ENCODE peak calls at places on chromosomes 11 and 22, in eight cellular contexts. V is heart right ventricle; Y is HepG2; W is H9; L is prostate gland; E is psoas muscle; D is tibial artery; C is CD4-positive, alpha-beta T cell. X is an unnamed sample. For H3K9me3, the result is how much of the 10 kb centered on the place peaks cover.

GRCh38 chr11:71139516-71140205 is 112.7 kb downstream of the SHANK2 start:
- DNase-seq in C (no peak), L (peak), V (peak), W (no peak), Y (peak), D (peak), E (no peak), X (no peak)

GRCh38 chr11:7252683-7253213 is 1.0 kb downstream of the SYT9 start:
- DNase-seq in V (peak), E (peak), Y (no peak), D (peak), W (no peak), L (no peak), C (no peak), X (no peak)

GRCh38 chr11:24705474-24705873 is 208.6 kb downstream of the LUZP2 start:
- DNase-seq in E (no peak), W (no peak), Y (no peak), V (no peak), L (no peak), D (no peak), C (no peak), X (no peak)

GRCh38 chr11:92531051-92531747 is 306.6 kb downstream of the FAT3 start:
- DNase-seq in W (no peak), Y (no peak), D (no peak), V (no peak), E (no peak), C (no peak), L (no peak), X (no peak)

GRCh38 chr11:43549624-43550023 is 130.9 kb upstream of the HSD17B12 start:
- DNase-seq in D (no peak), Y (no peak), V (no peak), W (no peak), L (no peak), C (no peak), E (no peak), X (no peak)

GRCh38 chr11:4748435-4748834 is 21.3 kb downstream of the OR51F1 start:
- DNase-seq in D (no peak), E (no peak), Y (no peak), W (no peak), C (no peak), V (no peak), L (no peak), X (no peak)

GRCh38 chr11:95659088-95659487 is 130.5 kb downstream of the FAM76B start:
- DNase-seq in V (no peak), D (no peak), E (no peak), W (no peak), Y (no peak), L (no peak), C (no peak), X (no peak)

GRCh38 chr11:118771481-118772278 is 19.3 kb downstream of the DDX6 start:
- DNase-seq in C (no peak), D (no peak), L (no peak), Y (no peak), V (no peak), W (no peak), E (no peak), X (no peak)

GRCh38 chr11:106398396-106399074 is 321.1 kb downstream of the AASDHPPT start:
- DNase-seq in C (no peak), E (no peak), V (no peak), L (no peak), D (no peak), W (no peak), Y (no peak), X (no peak)

GRCh38 chr11:130547761-130548490 is 99.5 kb downstream of the ADAMTS15 start:
- DNase-seq in Y (no peak), C (no peak), W (no peak), D (no peak), E (no peak), V (no peak), L (no peak), X (no peak)

GRCh38 chr11:111429066-111429506 is 50.0 kb upstream of the POU2AF1 start:
- DNase-seq in L (no peak), E (peak), C (peak), W (peak), Y (peak), V (no peak), D (peak), X (peak)

GRCh38 chr11:838441-839279 is 3.7 kb downstream of the POLR2L start:
- DNase-seq in D (no peak), Y (peak), E (no peak), V (no peak), L (no peak), W (peak), C (no peak), X (no peak)

GRCh38 chr11:15497366-15497765 is 382.6 kb downstream of the INSC start:
- DNase-seq in W (no peak), C (no peak), D (no peak), V (peak), Y (no peak), L (no peak), E (no peak), X (no peak)

GRCh38 chr11:68357568-68357967 is 45.2 kb downstream of the LRP5 start:
- DNase-seq in D (peak), E (no peak), L (no peak), C (no peak), V (no peak), W (no peak), Y (no peak), X (no peak)

GRCh38 chr11:13105237-13105844 is 96.2 kb downstream of the RASSF10 start:
- DNase-seq in D (no peak), Y (no peak), V (peak), L (no peak), E (peak), C (no peak), W (no peak), X (peak)

GRCh38 chr11:84969103-84969502 is 658.0 kb downstream of the DLG2 start:
- DNase-seq in V (no peak), L (no peak), W (no peak), Y (no peak), E (no peak), C (no peak), D (peak), X (no peak)

GRCh38 chr11:68436985-68437926 is 23.3 kb upstream of the PPP6R3 start:
- DNase-seq in W (no peak), E (no peak), Y (no peak), C (no peak), D (no peak), L (no peak), V (peak), X (no peak)

GRCh38 chr11:45827123-45827522 is 20.2 kb upstream of the CRY2 start:
- DNase-seq in C (peak), L (no peak), D (no peak), Y (no peak), W (no peak), V (no peak), E (no peak), X (no peak)

GRCh38 chr22:25048659-25049657 is 96.4 kb downstream of the KIAA1671 start:
- DNase-seq in L (peak), E (peak), D (no peak), V (peak), W (peak), C (peak), Y (peak), X (peak)

GRCh38 chr11:34245043-34245442 is 112.8 kb downstream of the ABTB2 start:
- DNase-seq in E (no peak), C (no peak), V (no peak), W (no peak), D (no peak), Y (no peak), L (no peak), X (no peak)

GRCh38 chr11:101555366-101555765 is 28.4 kb downstream of the TRPC6 start:
- DNase-seq in W (no peak), D (no peak), C (no peak), V (no peak), L (no peak), Y (no peak), E (no peak), X (no peak)

GRCh38 chr11:101553891-101554292 is 29.9 kb downstream of the TRPC6 start:
- DNase-seq in W (no peak), L (no peak), D (no peak), E (no peak), V (no peak), Y (no peak), C (no peak), X (no peak)

GRCh38 chr11:101552893-101553292 is 30.9 kb downstream of the TRPC6 start:
- DNase-seq in C (no peak), Y (no peak), L (no peak), D (no peak), W (no peak), E (no peak), V (no peak), X (no peak)
- H3K9me3 ChIP-seq in C (under half), Y (under half), L (under half), D (under half), W (under half), E (under half), V (under half), X (under half)

DNA sequence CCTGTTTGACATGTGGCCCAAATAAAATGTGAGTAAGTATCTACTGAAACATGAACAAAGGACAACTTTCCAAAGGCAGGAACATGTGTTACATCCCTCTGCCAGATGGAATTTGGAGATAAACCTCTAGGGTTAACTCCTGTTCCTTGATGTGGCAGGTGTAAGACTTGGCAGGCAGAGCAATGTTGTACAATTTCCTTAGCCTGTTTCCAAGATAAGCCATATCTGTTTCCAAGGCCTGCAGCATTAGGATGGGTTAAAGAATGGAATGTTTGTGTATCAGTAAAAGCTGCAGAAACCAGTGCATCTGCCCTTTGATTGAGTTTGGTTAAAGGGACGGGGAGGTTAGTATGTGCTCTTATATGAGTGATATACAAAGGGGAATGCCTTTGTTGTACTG is 8.8 kb upstream of the DNAJB13 start:
- DNase-seq in V (no peak), Y (no peak), D (no peak), C (no peak), L (no peak), E (no peak), W (no peak), X (no peak)
- H3K9me3 ChIP-seq in V (under half), Y (under half), D (under half), C (under half), L (under half), E (under half), W (under half), X (under half)

DNA sequence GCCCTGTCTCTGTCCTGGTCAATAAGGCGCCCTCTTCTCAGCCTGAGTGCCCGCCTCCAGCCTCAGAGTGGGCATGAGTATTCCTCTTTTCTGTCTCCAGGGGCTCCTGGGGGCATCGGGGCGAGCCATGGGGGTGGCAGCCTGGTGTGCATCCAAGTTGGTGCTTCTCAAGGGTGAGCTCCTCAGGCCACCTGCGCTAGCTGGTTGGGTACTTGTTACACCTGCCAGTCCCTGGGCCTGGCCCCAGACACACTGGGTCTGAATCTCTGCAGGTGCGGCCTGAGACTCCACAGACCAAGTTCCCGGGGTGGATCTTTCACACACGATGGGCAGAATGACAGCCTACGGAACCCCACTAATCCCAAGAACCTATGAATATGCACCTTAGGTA is 168.6 kb upstream of the B3GAT1 start:
- DNase-seq in E (no peak), D (no peak), Y (no peak), V (no peak), L (no peak), C (no peak), W (no peak), X (no peak)
- H3K9me3 ChIP-seq in E (under half), D (under half), Y (under half), V (under half), L (under half), C (under half), W (under half), X (under half)

DNA sequence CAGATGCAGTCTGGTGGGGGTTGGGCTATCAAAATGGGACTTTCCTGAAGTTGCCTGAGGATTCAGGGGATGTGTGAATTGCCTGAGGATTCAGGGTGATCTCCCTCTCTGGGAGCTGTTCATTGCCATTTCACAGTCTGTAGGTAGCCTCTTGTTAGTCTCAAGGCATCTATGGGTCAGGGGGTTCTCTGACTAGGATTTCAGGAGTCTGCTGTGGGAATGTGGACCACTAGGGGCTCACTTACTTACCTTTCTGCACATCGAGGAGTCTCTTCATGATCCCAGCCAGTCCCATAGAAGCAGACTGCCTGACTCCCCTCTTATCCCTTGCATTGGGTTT is 54.0 kb downstream of the KCNQ1OT1 start:
- DNase-seq in Y (no peak), V (no peak), W (no peak), D (no peak), L (no peak), C (no peak), E (no peak), X (no peak)
- H3K9me3 ChIP-seq in Y (half or more), V (under half), W (under half), D (half or more), L (under half), C (half or more), E (half or more), X (half or more)

GRCh38 chr22:47195676-47196492 is 433.4 kb downstream of the TBC1D22A start:
- DNase-seq in E (peak), D (peak), W (no peak), L (no peak), V (no peak), Y (no peak), C (peak), X (no peak)

GRCh38 chr22:47195156-47195675 is 432.8 kb downstream of the TBC1D22A start:
- DNase-seq in V (no peak), Y (no peak), L (no peak), C (peak), E (no peak), W (no peak), D (peak), X (no peak)

GRCh38 chr22:47196881-47197701 is 434.6 kb downstream of the TBC1D22A start:
- DNase-seq in V (no peak), E (no peak), W (peak), D (no peak), Y (no peak), L (no peak), C (peak), X (no peak)

GRCh38 chr22:47197735-47198500 is 435.5 kb downstream of the TBC1D22A start:
- DNase-seq in V (no peak), Y (no peak), E (peak), D (no peak), L (no peak), W (peak), C (peak), X (no peak)

DNA sequence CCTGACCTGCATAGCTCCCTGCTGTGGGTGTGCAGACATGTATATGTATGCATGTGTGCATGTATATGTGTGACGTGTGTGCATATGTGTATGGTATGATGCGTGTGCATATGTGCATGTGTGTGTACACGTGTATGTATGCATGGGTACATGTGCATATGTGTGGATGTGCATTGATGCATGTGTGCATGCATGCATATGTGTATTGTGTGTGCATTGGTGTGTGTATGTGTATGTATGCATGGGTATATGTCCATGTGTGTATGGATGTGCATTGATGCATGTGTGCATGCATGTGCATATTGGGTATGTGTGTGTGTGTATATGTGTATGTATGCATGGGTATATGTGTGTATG is 434.0 kb downstream of the TBC1D22A start:
- DNase-seq in D (no peak), Y (no peak), W (no peak), V (no peak), E (no peak), C (peak), L (no peak), X (no peak)
- H3K9me3 ChIP-seq in D (under half), Y (under half), W (under half), V (under half), E (under half), C (under half), L (under half), X (under half)